ENCODE peak calls at places on chromosomes 4 and X, in five cellular contexts. E, Y, V, Q and Z are unnamed samples. For H3K36me3, the result is how much of the 10 kb centered on the place peaks cover.

GRCh38 chrX:63993936-63994335 is 208.9 kb upstream of the ARHGEF9 start:
- DNase-seq in E (no peak), V (no peak), Q (no peak), Y (no peak), Z (no peak)

GRCh38 chr4:186725422-186726149 is 1.9 kb upstream of the FAT1 start:
- DNase-seq in Q (peak), V (peak), E (peak), Y (peak), Z (peak)

GRCh38 chr4:126915999-126916625 is 716.6 kb upstream of the INTU start:
- DNase-seq in Q (no peak), E (no peak), V (no peak), Y (no peak), Z (no peak)

GRCh38 chr4:1451106-1451751 is 45.0 kb upstream of the NKX1-1 start:
- DNase-seq in Q (no peak), V (no peak), Y (peak), E (no peak), Z (no peak)

GRCh38 chr4:158056689-158057245 is 116.1 kb downstream of the GASK1B start:
- DNase-seq in V (no peak), E (no peak), Q (no peak), Y (no peak), Z (no peak)

GRCh38 chrX:14380044-14380443 is 149.3 kb upstream of the GLRA2 start:
- DNase-seq in V (no peak), Y (no peak), Q (no peak), E (no peak), Z (no peak)

GRCh38 chrX:131826572-131826971 is 196.5 kb upstream of the STK26 start:
- DNase-seq in Y (no peak), V (no peak), Q (no peak), E (no peak), Z (no peak)

GRCh38 chrX:120463241-120463640 is 5.9 kb downstream of the LAMP2 start:
- DNase-seq in Y (no peak), Q (no peak), V (peak), E (no peak), Z (no peak)

GRCh38 chr4:83890231-83890630 is 354.3 kb downstream of the GPAT3 start:
- DNase-seq in Y (no peak), V (no peak), Q (no peak), E (no peak), Z (no peak)

GRCh38 chr4:139014391-139015268 is 951 bp upstream of the NOCT start:
- DNase-seq in V (peak), Y (no peak), Q (no peak), E (no peak), Z (peak)
- TF ChIP-seq EP300 in V (no peak), Y (no peak), Q (peak), E (no peak), Z (no peak)

GRCh38 chrX:25754399-25754798 is 383.7 kb upstream of the MAGEB18 start:
- DNase-seq in Q (no peak), Y (no peak), V (no peak), E (no peak), Z (no peak)

DNA sequence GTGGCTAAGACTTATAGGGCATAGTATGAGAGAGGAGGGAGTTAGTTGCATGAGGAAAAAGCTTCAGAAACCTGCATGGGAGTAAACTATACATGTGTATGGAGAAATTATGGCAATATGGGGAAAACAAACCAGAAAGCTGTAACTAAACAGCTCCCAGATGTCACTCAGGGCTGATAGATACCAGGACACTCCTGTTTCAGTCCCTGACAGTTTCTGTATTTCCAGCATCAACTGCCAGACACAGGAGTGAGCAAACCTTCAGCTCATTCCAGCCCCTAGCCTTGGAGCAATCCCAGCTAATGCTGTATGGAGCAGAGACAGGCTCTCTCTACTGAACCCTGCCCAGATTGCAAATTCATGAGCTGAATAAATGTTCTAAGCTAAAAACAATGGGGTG is 383.0 kb upstream of the MAGEB18 start:
- DNase-seq in E (no peak), Q (no peak), Y (no peak), V (no peak), Z (no peak)
- H3K36me3 ChIP-seq in E (under half), Q (under half), Y (under half), V (under half), Z (under half)

GRCh38 chr4:136281307-136281706 is 1251.0 kb downstream of the PCDH18 start:
- DNase-seq in E (peak), V (no peak), Y (no peak), Q (no peak), Z (no peak)

GRCh38 chr4:136283973-136284372 is 1248.3 kb downstream of the PCDH18 start:
- DNase-seq in Y (no peak), E (no peak), V (no peak), Q (no peak), Z (no peak)

GRCh38 chr4:136277741-136278140 is 1254.6 kb downstream of the PCDH18 start:
- DNase-seq in E (no peak), V (no peak), Y (no peak), Q (no peak), Z (no peak)

GRCh38 chr4:136281889-136282288 is 1250.4 kb downstream of the PCDH18 start:
- DNase-seq in E (no peak), V (no peak), Y (no peak), Q (no peak), Z (no peak)
- H3K4me3 ChIP-seq in E (peak), V (no peak), Y (no peak), Q (no peak), Z (no peak)

GRCh38 chr4:4387531-4388311 is 819 bp downstream of the NSG1 start:
- DNase-seq in Q (no peak), V (no peak), E (peak), Y (peak), Z (peak)
- TF ChIP-seq EP300 in Q (no peak), V (no peak), E (no peak), Y (no peak), Z (no peak)